ENCODE peak calls at places on chromosomes 5 and 9, in nine cellular contexts. One of them, this sample, is unnamed.

GRCh38 chr5:80623911-80624457 is 30.5 kb upstream of the MSH3 start:
- DNase-seq in Panc1: no peak
- DNase-seq in OCI-LY7: no peak
- DNase-seq in HT1080: no peak
- DNase-seq in esophagus squamous epithelium: no peak
- DNase-seq in anterior cingulate cortex: no peak
- DNase-seq in AG04449: no peak
- DNase-seq in T-helper 2 cell treated with Interferon-gamma antibody and Interleukin-4, amounts not matched to agents 5 μg/mL and 100 μg/mL, for 36 hours: no peak
- DNase-seq in choroid plexus epithelial cell: no peak
- DNase-seq in this sample: no peak

GRCh38 chr5:6704361-6704851 is 8.8 kb upstream of the TENT4A start:
- DNase-seq in OCI-LY7: no peak
- DNase-seq in T-helper 2 cell treated with Interferon-gamma antibody and Interleukin-4, amounts not matched to agents 5 μg/mL and 100 μg/mL, for 36 hours: no peak
- DNase-seq in choroid plexus epithelial cell: peak; percentile 94
- DNase-seq in anterior cingulate cortex: no peak
- DNase-seq in Panc1: peak; percentile 36
- DNase-seq in HT1080: peak; percentile 87
- DNase-seq in esophagus squamous epithelium: no peak
- DNase-seq in AG04449: peak; percentile 77
- DNase-seq in this sample: peak; percentile 63

GRCh38 chr5:176732736-176733585 is 77.4 kb upstream of the UNC5A start:
- DNase-seq in choroid plexus epithelial cell: no peak
- DNase-seq in AG04449: no peak
- DNase-seq in anterior cingulate cortex: no peak
- DNase-seq in OCI-LY7: no peak
- DNase-seq in T-helper 2 cell treated with Interferon-gamma antibody and Interleukin-4, amounts not matched to agents 5 μg/mL and 100 μg/mL, for 36 hours: no peak
- DNase-seq in esophagus squamous epithelium: no peak
- DNase-seq in Panc1: no peak
- DNase-seq in HT1080: no peak
- DNase-seq in this sample: no peak

GRCh38 chr9:18194316-18194715 is 279.6 kb upstream of the ADAMTSL1 start:
- DNase-seq in anterior cingulate cortex: no peak
- DNase-seq in HT1080: no peak
- DNase-seq in Panc1: no peak
- DNase-seq in T-helper 2 cell treated with Interferon-gamma antibody and Interleukin-4, amounts not matched to agents 5 μg/mL and 100 μg/mL, for 36 hours: no peak
- DNase-seq in OCI-LY7: no peak
- DNase-seq in choroid plexus epithelial cell: peak; percentile 17
- DNase-seq in esophagus squamous epithelium: no peak
- DNase-seq in AG04449: no peak
- DNase-seq in this sample: no peak

GRCh38 chr9:136196465-136197371 is 8.2 kb downstream of the LHX3 start:
- DNase-seq in T-helper 2 cell treated with Interferon-gamma antibody and Interleukin-4, amounts not matched to agents 5 μg/mL and 100 μg/mL, for 36 hours: no peak
- DNase-seq in AG04449: no peak
- DNase-seq in HT1080: no peak
- DNase-seq in anterior cingulate cortex: no peak
- DNase-seq in OCI-LY7: peak; percentile 33
- DNase-seq in choroid plexus epithelial cell: no peak
- DNase-seq in esophagus squamous epithelium: no peak
- DNase-seq in Panc1: no peak
- DNase-seq in this sample: no peak

GRCh38 chr5:116674881-116675627 is 100.4 kb upstream of the SEMA6A start:
- DNase-seq in anterior cingulate cortex: no peak
- DNase-seq in AG04449: no peak
- DNase-seq in OCI-LY7: no peak
- DNase-seq in T-helper 2 cell treated with Interferon-gamma antibody and Interleukin-4, amounts not matched to agents 5 μg/mL and 100 μg/mL, for 36 hours: no peak
- DNase-seq in HT1080: no peak
- DNase-seq in esophagus squamous epithelium: no peak
- DNase-seq in choroid plexus epithelial cell: peak; percentile 9
- DNase-seq in Panc1: no peak
- DNase-seq in this sample: no peak

GRCh38 chr9:95078934-95079333 is 238.6 kb downstream of the FANCC start:
- DNase-seq in Panc1: no peak
- DNase-seq in anterior cingulate cortex: no peak
- DNase-seq in esophagus squamous epithelium: no peak
- DNase-seq in AG04449: no peak
- DNase-seq in OCI-LY7: no peak
- DNase-seq in choroid plexus epithelial cell: no peak
- DNase-seq in HT1080: no peak
- DNase-seq in T-helper 2 cell treated with Interferon-gamma antibody and Interleukin-4, amounts not matched to agents 5 μg/mL and 100 μg/mL, for 36 hours: no peak
- DNase-seq in this sample: no peak

GRCh38 chr5:143968071-143968878 is 156.3 kb downstream of the HMHB1 start:
- DNase-seq in Panc1: peak; percentile 48
- DNase-seq in HT1080: peak; percentile 64
- DNase-seq in esophagus squamous epithelium: no peak
- DNase-seq in anterior cingulate cortex: no peak
- DNase-seq in T-helper 2 cell treated with Interferon-gamma antibody and Interleukin-4, amounts not matched to agents 5 μg/mL and 100 μg/mL, for 36 hours: no peak
- DNase-seq in AG04449: no peak
- DNase-seq in choroid plexus epithelial cell: peak; percentile 78
- DNase-seq in OCI-LY7: peak; percentile 36
- DNase-seq in this sample: peak; percentile 59

GRCh38 chr5:5026407-5026780 is 113.7 kb upstream of the ADAMTS16 start:
- DNase-seq in T-helper 2 cell treated with Interferon-gamma antibody and Interleukin-4, amounts not matched to agents 5 μg/mL and 100 μg/mL, for 36 hours: no peak
- DNase-seq in HT1080: peak; percentile 58
- DNase-seq in anterior cingulate cortex: no peak
- DNase-seq in Panc1: no peak
- DNase-seq in esophagus squamous epithelium: no peak
- DNase-seq in choroid plexus epithelial cell: no peak
- DNase-seq in OCI-LY7: no peak
- DNase-seq in AG04449: no peak
- DNase-seq in this sample: no peak

This sample was measured in skeletal muscle cell.